ENCODE peak calls at places on chromosome 19, in nine cellular contexts. One of them, this sample, is unnamed.
A peak's percentile ranks its signal among the peaks of the same experiment; 100 is the strongest.

GRCh38 chr19:6611441-6611852 is 20.5 kb upstream of the CD70 start:
- DNase-seq in ACHN: peak; percentile 74
- DNase-seq in activated CD4-positive, CD25-positive, alpha-beta regulatory T cell: no peak
- DNase-seq in activated naive CD4-positive, alpha-beta T cell treated with anti-CD3 and anti-CD28 coated beads, Interleukin-2, amount 10 ng/mL, durations not matched to agents 7 days and 5 days: no peak
- DNase-seq in activated T-helper 1 cell treated with anti-CD3 and anti-CD28 coated beads, Interleukin-2, amount 50 U/mL, for 16 hours: no peak
- DNase-seq in effector memory CD8-positive, alpha-beta T cell: no peak
- DNase-seq in Kasumi-1: no peak
- DNase-seq in OCI-LY7: no peak
- DNase-seq in GM10248: no peak
- DNase-seq in this sample: no peak

GRCh38 chr19:10836478-10837325 is 690 bp upstream of the TMED1 start:
- DNase-seq in GM10248: peak; percentile 89
- DNase-seq in activated CD4-positive, CD25-positive, alpha-beta regulatory T cell: peak; percentile 66
- DNase-seq in Kasumi-1: peak; percentile 86
- DNase-seq in effector memory CD8-positive, alpha-beta T cell: no peak
- DNase-seq in activated naive CD4-positive, alpha-beta T cell treated with anti-CD3 and anti-CD28 coated beads, Interleukin-2, amount 10 ng/mL, durations not matched to agents 7 days and 5 days: peak; percentile 90
- DNase-seq in OCI-LY7: peak; percentile 92
- DNase-seq in ACHN: no peak
- DNase-seq in activated T-helper 1 cell treated with anti-CD3 and anti-CD28 coated beads, Interleukin-2, amount 50 U/mL, for 16 hours: peak; percentile 64
- DNase-seq in this sample: no peak

GRCh38 chr19:29873024-29873800 is 61.4 kb downstream of the CCNE1 start:
- DNase-seq in activated naive CD4-positive, alpha-beta T cell treated with anti-CD3 and anti-CD28 coated beads, Interleukin-2, amount 10 ng/mL, durations not matched to agents 7 days and 5 days: peak; percentile 77
- DNase-seq in GM10248: peak; percentile 85
- DNase-seq in activated T-helper 1 cell treated with anti-CD3 and anti-CD28 coated beads, Interleukin-2, amount 50 U/mL, for 16 hours: peak; percentile 47
- DNase-seq in Kasumi-1: peak; percentile 48
- DNase-seq in activated CD4-positive, CD25-positive, alpha-beta regulatory T cell: peak; percentile 49
- DNase-seq in ACHN: peak; percentile 18
- DNase-seq in OCI-LY7: peak; percentile 57
- DNase-seq in effector memory CD8-positive, alpha-beta T cell: peak; percentile 61
- DNase-seq in this sample: peak; percentile 68

GRCh38 chr19:51783373-51783772 is 11.6 kb upstream of the FPR3 start:
- DNase-seq in activated CD4-positive, CD25-positive, alpha-beta regulatory T cell: no peak
- DNase-seq in OCI-LY7: peak; percentile 62
- DNase-seq in effector memory CD8-positive, alpha-beta T cell: no peak
- DNase-seq in activated naive CD4-positive, alpha-beta T cell treated with anti-CD3 and anti-CD28 coated beads, Interleukin-2, amount 10 ng/mL, durations not matched to agents 7 days and 5 days: no peak
- DNase-seq in GM10248: no peak
- DNase-seq in Kasumi-1: peak; percentile 98
- DNase-seq in ACHN: peak; percentile 13
- DNase-seq in activated T-helper 1 cell treated with anti-CD3 and anti-CD28 coated beads, Interleukin-2, amount 50 U/mL, for 16 hours: no peak
- DNase-seq in this sample: no peak

GRCh38 chr19:45442927-45443461 is 19.3 kb upstream of the ERCC1 start:
- DNase-seq in activated CD4-positive, CD25-positive, alpha-beta regulatory T cell: no peak
- DNase-seq in GM10248: no peak
- DNase-seq in activated T-helper 1 cell treated with anti-CD3 and anti-CD28 coated beads, Interleukin-2, amount 50 U/mL, for 16 hours: no peak
- DNase-seq in ACHN: no peak
- DNase-seq in effector memory CD8-positive, alpha-beta T cell: peak; percentile 35
- DNase-seq in OCI-LY7: peak; percentile 71
- DNase-seq in activated naive CD4-positive, alpha-beta T cell treated with anti-CD3 and anti-CD28 coated beads, Interleukin-2, amount 10 ng/mL, durations not matched to agents 7 days and 5 days: peak; percentile 56
- DNase-seq in Kasumi-1: peak; percentile 60
- DNase-seq in this sample: no peak

GRCh38 chr19:29262085-29262484 is 49.1 kb upstream of the UQCRFS1 start:
- DNase-seq in ACHN: no peak
- DNase-seq in activated T-helper 1 cell treated with anti-CD3 and anti-CD28 coated beads, Interleukin-2, amount 50 U/mL, for 16 hours: no peak
- DNase-seq in GM10248: no peak
- DNase-seq in effector memory CD8-positive, alpha-beta T cell: no peak
- DNase-seq in Kasumi-1: no peak
- DNase-seq in OCI-LY7: no peak
- DNase-seq in activated CD4-positive, CD25-positive, alpha-beta regulatory T cell: no peak
- DNase-seq in activated naive CD4-positive, alpha-beta T cell treated with anti-CD3 and anti-CD28 coated beads, Interleukin-2, amount 10 ng/mL, durations not matched to agents 7 days and 5 days: no peak
- DNase-seq in this sample: no peak

GRCh38 chr19:44684892-44685847 is 13.8 kb upstream of the CEACAM16 start:
- DNase-seq in Kasumi-1: no peak
- DNase-seq in activated T-helper 1 cell treated with anti-CD3 and anti-CD28 coated beads, Interleukin-2, amount 50 U/mL, for 16 hours: no peak
- DNase-seq in ACHN: peak; percentile 17
- DNase-seq in activated CD4-positive, CD25-positive, alpha-beta regulatory T cell: no peak
- DNase-seq in OCI-LY7: no peak
- DNase-seq in effector memory CD8-positive, alpha-beta T cell: no peak
- DNase-seq in activated naive CD4-positive, alpha-beta T cell treated with anti-CD3 and anti-CD28 coated beads, Interleukin-2, amount 10 ng/mL, durations not matched to agents 7 days and 5 days: no peak
- DNase-seq in GM10248: no peak
- DNase-seq in this sample: no peak

GRCh38 chr19:40219721-40220276 is 1.6 kb upstream of the TTC9B start:
- DNase-seq in activated naive CD4-positive, alpha-beta T cell treated with anti-CD3 and anti-CD28 coated beads, Interleukin-2, amount 10 ng/mL, durations not matched to agents 7 days and 5 days: no peak
- DNase-seq in activated T-helper 1 cell treated with anti-CD3 and anti-CD28 coated beads, Interleukin-2, amount 50 U/mL, for 16 hours: no peak
- DNase-seq in ACHN: peak; percentile 79
- DNase-seq in Kasumi-1: no peak
- DNase-seq in effector memory CD8-positive, alpha-beta T cell: no peak
- DNase-seq in activated CD4-positive, CD25-positive, alpha-beta regulatory T cell: no peak
- DNase-seq in GM10248: no peak
- DNase-seq in OCI-LY7: no peak
- DNase-seq in this sample: no peak

GRCh38 chr19:23665651-23666410 is 21.2 kb downstream of the ZNF675 start:
- DNase-seq in activated naive CD4-positive, alpha-beta T cell treated with anti-CD3 and anti-CD28 coated beads, Interleukin-2, amount 10 ng/mL, durations not matched to agents 7 days and 5 days: no peak
- DNase-seq in OCI-LY7: no peak
- DNase-seq in Kasumi-1: no peak
- DNase-seq in effector memory CD8-positive, alpha-beta T cell: no peak
- DNase-seq in activated CD4-positive, CD25-positive, alpha-beta regulatory T cell: no peak
- DNase-seq in activated T-helper 1 cell treated with anti-CD3 and anti-CD28 coated beads, Interleukin-2, amount 50 U/mL, for 16 hours: no peak
- DNase-seq in GM10248: no peak
- DNase-seq in ACHN: no peak
- DNase-seq in this sample: no peak

GRCh38 chr19:58399903-58400637 is 4.6 kb downstream of the RNF225 start:
- DNase-seq in effector memory CD8-positive, alpha-beta T cell: no peak
- DNase-seq in activated T-helper 1 cell treated with anti-CD3 and anti-CD28 coated beads, Interleukin-2, amount 50 U/mL, for 16 hours: no peak
- DNase-seq in activated naive CD4-positive, alpha-beta T cell treated with anti-CD3 and anti-CD28 coated beads, Interleukin-2, amount 10 ng/mL, durations not matched to agents 7 days and 5 days: no peak
- DNase-seq in activated CD4-positive, CD25-positive, alpha-beta regulatory T cell: no peak
- DNase-seq in Kasumi-1: no peak
- DNase-seq in OCI-LY7: no peak
- DNase-seq in ACHN: no peak
- DNase-seq in GM10248: no peak
- DNase-seq in this sample: no peak

GRCh38 chr19:15123031-15123890 is 16.1 kb downstream of the SYDE1 start:
- DNase-seq in effector memory CD8-positive, alpha-beta T cell: no peak
- DNase-seq in activated CD4-positive, CD25-positive, alpha-beta regulatory T cell: no peak
- DNase-seq in OCI-LY7: no peak
- DNase-seq in activated T-helper 1 cell treated with anti-CD3 and anti-CD28 coated beads, Interleukin-2, amount 50 U/mL, for 16 hours: no peak
- DNase-seq in Kasumi-1: no peak
- DNase-seq in ACHN: no peak
- DNase-seq in GM10248: no peak
- DNase-seq in activated naive CD4-positive, alpha-beta T cell treated with anti-CD3 and anti-CD28 coated beads, Interleukin-2, amount 10 ng/mL, durations not matched to agents 7 days and 5 days: no peak
- DNase-seq in this sample: no peak

GRCh38 chr19:41934849-41935374 is 6.7 kb upstream of the ERFL start:
- DNase-seq in ACHN: peak; percentile 59
- DNase-seq in activated T-helper 1 cell treated with anti-CD3 and anti-CD28 coated beads, Interleukin-2, amount 50 U/mL, for 16 hours: peak; percentile 67
- DNase-seq in GM10248: peak; percentile 89
- DNase-seq in activated CD4-positive, CD25-positive, alpha-beta regulatory T cell: peak; percentile 71
- DNase-seq in activated naive CD4-positive, alpha-beta T cell treated with anti-CD3 and anti-CD28 coated beads, Interleukin-2, amount 10 ng/mL, durations not matched to agents 7 days and 5 days: peak; percentile 85
- DNase-seq in effector memory CD8-positive, alpha-beta T cell: peak; percentile 77
- DNase-seq in Kasumi-1: peak; percentile 56
- DNase-seq in OCI-LY7: peak; percentile 85
- DNase-seq in this sample: no peak

GRCh38 chr19:3196064-3196932 is 10.6 kb downstream of the NCLN start:
- DNase-seq in effector memory CD8-positive, alpha-beta T cell: no peak
- DNase-seq in ACHN: no peak
- DNase-seq in GM10248: no peak
- DNase-seq in OCI-LY7: no peak
- DNase-seq in Kasumi-1: no peak
- DNase-seq in activated naive CD4-positive, alpha-beta T cell treated with anti-CD3 and anti-CD28 coated beads, Interleukin-2, amount 10 ng/mL, durations not matched to agents 7 days and 5 days: no peak
- DNase-seq in activated CD4-positive, CD25-positive, alpha-beta regulatory T cell: no peak
- DNase-seq in activated T-helper 1 cell treated with anti-CD3 and anti-CD28 coated beads, Interleukin-2, amount 50 U/mL, for 16 hours: no peak
- DNase-seq in this sample: no peak

GRCh38 chr19:28497137-28497536 is 715.8 kb downstream of the UQCRFS1 start:
- DNase-seq in effector memory CD8-positive, alpha-beta T cell: no peak
- DNase-seq in Kasumi-1: no peak
- DNase-seq in ACHN: no peak
- DNase-seq in OCI-LY7: no peak
- DNase-seq in activated CD4-positive, CD25-positive, alpha-beta regulatory T cell: no peak
- DNase-seq in activated T-helper 1 cell treated with anti-CD3 and anti-CD28 coated beads, Interleukin-2, amount 50 U/mL, for 16 hours: no peak
- DNase-seq in activated naive CD4-positive, alpha-beta T cell treated with anti-CD3 and anti-CD28 coated beads, Interleukin-2, amount 10 ng/mL, durations not matched to agents 7 days and 5 days: no peak
- DNase-seq in GM10248: no peak
- DNase-seq in this sample: no peak

GRCh38 chr19:54478677-54479266 is 5.7 kb upstream of the CDC42EP5 start:
- DNase-seq in ACHN: peak; percentile 31
- DNase-seq in activated CD4-positive, CD25-positive, alpha-beta regulatory T cell: no peak
- DNase-seq in Kasumi-1: peak; percentile 74
- DNase-seq in activated naive CD4-positive, alpha-beta T cell treated with anti-CD3 and anti-CD28 coated beads, Interleukin-2, amount 10 ng/mL, durations not matched to agents 7 days and 5 days: peak; percentile 54
- DNase-seq in activated T-helper 1 cell treated with anti-CD3 and anti-CD28 coated beads, Interleukin-2, amount 50 U/mL, for 16 hours: no peak
- DNase-seq in OCI-LY7: peak; percentile 70
- DNase-seq in GM10248: peak; percentile 50
- DNase-seq in effector memory CD8-positive, alpha-beta T cell: no peak
- DNase-seq in this sample: no peak

GRCh38 chr19:9966448-9966847 is 30.1 kb upstream of the OLFM2 start:
- DNase-seq in activated naive CD4-positive, alpha-beta T cell treated with anti-CD3 and anti-CD28 coated beads, Interleukin-2, amount 10 ng/mL, durations not matched to agents 7 days and 5 days: no peak
- DNase-seq in Kasumi-1: no peak
- DNase-seq in ACHN: no peak
- DNase-seq in activated T-helper 1 cell treated with anti-CD3 and anti-CD28 coated beads, Interleukin-2, amount 50 U/mL, for 16 hours: no peak
- DNase-seq in activated CD4-positive, CD25-positive, alpha-beta regulatory T cell: no peak
- DNase-seq in OCI-LY7: no peak
- DNase-seq in effector memory CD8-positive, alpha-beta T cell: no peak
- DNase-seq in GM10248: no peak
- DNase-seq in this sample: no peak

GRCh38 chr19:24003537-24003936 is 83.5 kb upstream of the ZNF254 start:
- DNase-seq in effector memory CD8-positive, alpha-beta T cell: no peak
- DNase-seq in OCI-LY7: no peak
- DNase-seq in Kasumi-1: no peak
- DNase-seq in activated CD4-positive, CD25-positive, alpha-beta regulatory T cell: no peak
- DNase-seq in activated naive CD4-positive, alpha-beta T cell treated with anti-CD3 and anti-CD28 coated beads, Interleukin-2, amount 10 ng/mL, durations not matched to agents 7 days and 5 days: no peak
- DNase-seq in activated T-helper 1 cell treated with anti-CD3 and anti-CD28 coated beads, Interleukin-2, amount 50 U/mL, for 16 hours: no peak
- DNase-seq in ACHN: no peak
- DNase-seq in GM10248: no peak
- DNase-seq in this sample: no peak

GRCh38 chr19:7928741-7929701 is 3.1 kb upstream of the CTXN1 start:
- DNase-seq in GM10248: peak; percentile 75
- DNase-seq in activated T-helper 1 cell treated with anti-CD3 and anti-CD28 coated beads, Interleukin-2, amount 50 U/mL, for 16 hours: no peak
- DNase-seq in activated naive CD4-positive, alpha-beta T cell treated with anti-CD3 and anti-CD28 coated beads, Interleukin-2, amount 10 ng/mL, durations not matched to agents 7 days and 5 days: peak; percentile 69
- DNase-seq in activated CD4-positive, CD25-positive, alpha-beta regulatory T cell: peak; percentile 41
- DNase-seq in OCI-LY7: peak; percentile 51
- DNase-seq in effector memory CD8-positive, alpha-beta T cell: peak; percentile 82
- DNase-seq in Kasumi-1: peak; percentile 74
- DNase-seq in ACHN: peak; percentile 65
- DNase-seq in this sample: no peak

GRCh38 chr19:58409010-58409790 is 751 bp downstream of the ZNF584 start:
- DNase-seq in ACHN: peak; percentile 41
- DNase-seq in Kasumi-1: peak; percentile 67
- DNase-seq in GM10248: no peak
- DNase-seq in OCI-LY7: no peak
- DNase-seq in activated CD4-positive, CD25-positive, alpha-beta regulatory T cell: no peak
- DNase-seq in activated T-helper 1 cell treated with anti-CD3 and anti-CD28 coated beads, Interleukin-2, amount 50 U/mL, for 16 hours: no peak
- DNase-seq in activated naive CD4-positive, alpha-beta T cell treated with anti-CD3 and anti-CD28 coated beads, Interleukin-2, amount 10 ng/mL, durations not matched to agents 7 days and 5 days: peak; percentile 41
- DNase-seq in effector memory CD8-positive, alpha-beta T cell: no peak
- DNase-seq in this sample: no peak

GRCh38 chr19:37007587-37008220 is 70.5 kb upstream of the ZNF420 start:
- DNase-seq in effector memory CD8-positive, alpha-beta T cell: no peak
- DNase-seq in Kasumi-1: no peak
- DNase-seq in activated naive CD4-positive, alpha-beta T cell treated with anti-CD3 and anti-CD28 coated beads, Interleukin-2, amount 10 ng/mL, durations not matched to agents 7 days and 5 days: peak; percentile 30
- DNase-seq in ACHN: no peak
- DNase-seq in activated CD4-positive, CD25-positive, alpha-beta regulatory T cell: no peak
- DNase-seq in OCI-LY7: no peak
- DNase-seq in GM10248: no peak
- DNase-seq in activated T-helper 1 cell treated with anti-CD3 and anti-CD28 coated beads, Interleukin-2, amount 50 U/mL, for 16 hours: peak; percentile 3
- DNase-seq in this sample: no peak

GRCh38 chr19:1223018-1223855 is 14.6 kb downstream of the CBARP start:
- DNase-seq in OCI-LY7: peak; percentile 67
- DNase-seq in activated T-helper 1 cell treated with anti-CD3 and anti-CD28 coated beads, Interleukin-2, amount 50 U/mL, for 16 hours: no peak
- DNase-seq in activated CD4-positive, CD25-positive, alpha-beta regulatory T cell: no peak
- DNase-seq in GM10248: peak; percentile 73
- DNase-seq in Kasumi-1: no peak
- DNase-seq in effector memory CD8-positive, alpha-beta T cell: no peak
- DNase-seq in ACHN: peak; percentile 47
- DNase-seq in activated naive CD4-positive, alpha-beta T cell treated with anti-CD3 and anti-CD28 coated beads, Interleukin-2, amount 10 ng/mL, durations not matched to agents 7 days and 5 days: peak; percentile 63
- DNase-seq in this sample: no peak

GRCh38 chr19:54121259-54121658 is 5.7 kb downstream of the PRPF31 start:
- DNase-seq in Kasumi-1: no peak
- DNase-seq in ACHN: no peak
- DNase-seq in activated CD4-positive, CD25-positive, alpha-beta regulatory T cell: no peak
- DNase-seq in activated naive CD4-positive, alpha-beta T cell treated with anti-CD3 and anti-CD28 coated beads, Interleukin-2, amount 10 ng/mL, durations not matched to agents 7 days and 5 days: no peak
- DNase-seq in activated T-helper 1 cell treated with anti-CD3 and anti-CD28 coated beads, Interleukin-2, amount 50 U/mL, for 16 hours: no peak
- DNase-seq in OCI-LY7: no peak
- DNase-seq in effector memory CD8-positive, alpha-beta T cell: no peak
- DNase-seq in GM10248: no peak
- DNase-seq in this sample: no peak

GRCh38 chr19:10864538-10864899 is 6.8 kb upstream of the CARM1 start:
- DNase-seq in effector memory CD8-positive, alpha-beta T cell: peak; percentile 73
- DNase-seq in ACHN: peak; percentile 74
- DNase-seq in Kasumi-1: peak; percentile 87
- DNase-seq in activated T-helper 1 cell treated with anti-CD3 and anti-CD28 coated beads, Interleukin-2, amount 50 U/mL, for 16 hours: peak; percentile 65
- DNase-seq in GM10248: peak; percentile 88
- DNase-seq in OCI-LY7: peak; percentile 85
- DNase-seq in activated CD4-positive, CD25-positive, alpha-beta regulatory T cell: peak; percentile 61
- DNase-seq in activated naive CD4-positive, alpha-beta T cell treated with anti-CD3 and anti-CD28 coated beads, Interleukin-2, amount 10 ng/mL, durations not matched to agents 7 days and 5 days: peak; percentile 89
- DNase-seq in this sample: peak; percentile 89

GRCh38 chr19:13190781-13191540 is 40.8 kb downstream of the IER2 start:
- DNase-seq in Kasumi-1: no peak
- DNase-seq in activated T-helper 1 cell treated with anti-CD3 and anti-CD28 coated beads, Interleukin-2, amount 50 U/mL, for 16 hours: no peak
- DNase-seq in effector memory CD8-positive, alpha-beta T cell: no peak
- DNase-seq in activated naive CD4-positive, alpha-beta T cell treated with anti-CD3 and anti-CD28 coated beads, Interleukin-2, amount 10 ng/mL, durations not matched to agents 7 days and 5 days: no peak
- DNase-seq in OCI-LY7: no peak
- DNase-seq in GM10248: no peak
- DNase-seq in activated CD4-positive, CD25-positive, alpha-beta regulatory T cell: no peak
- DNase-seq in ACHN: no peak
- DNase-seq in this sample: no peak

GRCh38 chr19:29120471-29120870 is 92.5 kb downstream of the UQCRFS1 start:
- DNase-seq in OCI-LY7: no peak
- DNase-seq in GM10248: no peak
- DNase-seq in activated naive CD4-positive, alpha-beta T cell treated with anti-CD3 and anti-CD28 coated beads, Interleukin-2, amount 10 ng/mL, durations not matched to agents 7 days and 5 days: no peak
- DNase-seq in activated CD4-positive, CD25-positive, alpha-beta regulatory T cell: no peak
- DNase-seq in Kasumi-1: no peak
- DNase-seq in activated T-helper 1 cell treated with anti-CD3 and anti-CD28 coated beads, Interleukin-2, amount 50 U/mL, for 16 hours: no peak
- DNase-seq in effector memory CD8-positive, alpha-beta T cell: no peak
- DNase-seq in ACHN: no peak
- DNase-seq in this sample: no peak

GRCh38 chr19:13104848-13105646 is 2.4 kb upstream of the LYL1 start:
- DNase-seq in OCI-LY7: peak; percentile 75
- DNase-seq in activated T-helper 1 cell treated with anti-CD3 and anti-CD28 coated beads, Interleukin-2, amount 50 U/mL, for 16 hours: no peak
- DNase-seq in Kasumi-1: peak; percentile 80
- DNase-seq in effector memory CD8-positive, alpha-beta T cell: no peak
- DNase-seq in GM10248: peak; percentile 50
- DNase-seq in ACHN: no peak
- DNase-seq in activated naive CD4-positive, alpha-beta T cell treated with anti-CD3 and anti-CD28 coated beads, Interleukin-2, amount 10 ng/mL, durations not matched to agents 7 days and 5 days: peak; percentile 64
- DNase-seq in activated CD4-positive, CD25-positive, alpha-beta regulatory T cell: no peak
- DNase-seq in this sample: no peak

GRCh38 chr19:39509233-39509632 is 5.7 kb upstream of the SELENOV start:
- DNase-seq in effector memory CD8-positive, alpha-beta T cell: no peak
- DNase-seq in OCI-LY7: no peak
- DNase-seq in ACHN: no peak
- DNase-seq in GM10248: no peak
- DNase-seq in activated T-helper 1 cell treated with anti-CD3 and anti-CD28 coated beads, Interleukin-2, amount 50 U/mL, for 16 hours: no peak
- DNase-seq in Kasumi-1: no peak
- DNase-seq in activated naive CD4-positive, alpha-beta T cell treated with anti-CD3 and anti-CD28 coated beads, Interleukin-2, amount 10 ng/mL, durations not matched to agents 7 days and 5 days: no peak
- DNase-seq in activated CD4-positive, CD25-positive, alpha-beta regulatory T cell: no peak
- DNase-seq in this sample: no peak

GRCh38 chr19:18158471-18158870 is 5.5 kb downstream of the PIK3R2 start:
- DNase-seq in ACHN: no peak
- DNase-seq in OCI-LY7: no peak
- DNase-seq in activated CD4-positive, CD25-positive, alpha-beta regulatory T cell: no peak
- DNase-seq in Kasumi-1: no peak
- DNase-seq in activated T-helper 1 cell treated with anti-CD3 and anti-CD28 coated beads, Interleukin-2, amount 50 U/mL, for 16 hours: no peak
- DNase-seq in activated naive CD4-positive, alpha-beta T cell treated with anti-CD3 and anti-CD28 coated beads, Interleukin-2, amount 10 ng/mL, durations not matched to agents 7 days and 5 days: no peak
- DNase-seq in GM10248: no peak
- DNase-seq in effector memory CD8-positive, alpha-beta T cell: no peak
- DNase-seq in this sample: no peak

GRCh38 chr19:20664917-20665781 is 3.8 kb upstream of the ZNF626 start:
- DNase-seq in activated naive CD4-positive, alpha-beta T cell treated with anti-CD3 and anti-CD28 coated beads, Interleukin-2, amount 10 ng/mL, durations not matched to agents 7 days and 5 days: no peak
- DNase-seq in activated T-helper 1 cell treated with anti-CD3 and anti-CD28 coated beads, Interleukin-2, amount 50 U/mL, for 16 hours: no peak
- DNase-seq in ACHN: no peak
- DNase-seq in activated CD4-positive, CD25-positive, alpha-beta regulatory T cell: no peak
- DNase-seq in Kasumi-1: no peak
- DNase-seq in effector memory CD8-positive, alpha-beta T cell: no peak
- DNase-seq in GM10248: no peak
- DNase-seq in OCI-LY7: no peak
- DNase-seq in this sample: no peak

GRCh38 chr19:40662925-40663711 is 27.3 kb downstream of the NUMBL start:
- DNase-seq in activated CD4-positive, CD25-positive, alpha-beta regulatory T cell: peak; percentile 91
- DNase-seq in activated T-helper 1 cell treated with anti-CD3 and anti-CD28 coated beads, Interleukin-2, amount 50 U/mL, for 16 hours: peak; percentile 91
- DNase-seq in Kasumi-1: peak; percentile 66
- DNase-seq in effector memory CD8-positive, alpha-beta T cell: peak; percentile 95
- DNase-seq in OCI-LY7: peak; percentile 91
- DNase-seq in GM10248: peak; percentile 92
- DNase-seq in ACHN: peak; percentile 82
- DNase-seq in activated naive CD4-positive, alpha-beta T cell treated with anti-CD3 and anti-CD28 coated beads, Interleukin-2, amount 10 ng/mL, durations not matched to agents 7 days and 5 days: peak; percentile 93
- DNase-seq in this sample: peak; percentile 93

GRCh38 chr19:44904426-44904994 is 1.1 kb upstream of the APOE start:
- DNase-seq in activated T-helper 1 cell treated with anti-CD3 and anti-CD28 coated beads, Interleukin-2, amount 50 U/mL, for 16 hours: no peak
- DNase-seq in activated CD4-positive, CD25-positive, alpha-beta regulatory T cell: no peak
- DNase-seq in ACHN: no peak
- DNase-seq in activated naive CD4-positive, alpha-beta T cell treated with anti-CD3 and anti-CD28 coated beads, Interleukin-2, amount 10 ng/mL, durations not matched to agents 7 days and 5 days: no peak
- DNase-seq in Kasumi-1: no peak
- DNase-seq in OCI-LY7: peak; percentile 20
- DNase-seq in GM10248: no peak
- DNase-seq in effector memory CD8-positive, alpha-beta T cell: no peak
- DNase-seq in this sample: no peak